ENCODE peak calls at places on chromosomes 5 and 9, in ten cellular contexts. I, H, O, G, V, T, X, F, C and L are unnamed samples.

GRCh38 chr9:16615451-16615850 is 255.0 kb downstream of the BNC2 start:
- DNase-seq in H (no peak), F (no peak), X (no peak), G (no peak), T (no peak), V (no peak), C (no peak), O (no peak), I (no peak), L (no peak)

GRCh38 chr9:109973336-109973735 is 193.3 kb downstream of the PALM2AKAP2 start:
- DNase-seq in T (no peak), F (no peak), C (no peak), X (peak; percentile 22), O (no peak), V (no peak), G (no peak), H (no peak), I (no peak), L (no peak)

GRCh38 chr5:172150514-172151425 is 37.3 kb downstream of the STK10 start:
- DNase-seq in G (no peak), X (no peak), V (no peak), F (peak; percentile 42), H (no peak), T (no peak), C (peak; percentile 52), O (no peak), I (peak; percentile 80), L (no peak)

GRCh38 chr5:140295414-140295813 is 7.5 kb downstream of the PFDN1 start:
- DNase-seq in V (peak; percentile 98), T (peak; percentile 98), F (peak; percentile 93), G (no peak), C (no peak), O (peak; percentile 90), X (no peak), I (no peak), H (no peak), L (peak; percentile 85)

GRCh38 chr5:28014779-28015178 is 976.4 kb upstream of the CDH9 start:
- DNase-seq in G (no peak), O (no peak), X (peak; percentile 69), V (no peak), F (peak; percentile 6), H (no peak), C (no peak), T (peak; percentile 29), I (no peak), L (no peak)

GRCh38 chr9:137313956-137314560 is 12.0 kb upstream of the NRARP start:
- DNase-seq in V (no peak), I (peak; percentile 50), X (peak; percentile 63), T (no peak), H (no peak), G (no peak), O (no peak), C (no peak), F (no peak), L (no peak)

GRCh38 chr5:126801992-126802294 is 25.0 kb downstream of the LMNB1 start:
- DNase-seq in H (peak; percentile 12), O (no peak), T (peak; percentile 78), V (no peak), X (no peak), F (peak; percentile 69), G (no peak), I (no peak), C (no peak), L (peak; percentile 22)

GRCh38 chr5:149063017-149063687 is at the start of gene SH3TC2:
- DNase-seq in C (peak; percentile 74), X (peak; percentile 94), O (no peak), H (no peak), T (peak; percentile 68), I (peak; percentile 72), F (no peak), G (no peak), V (peak; percentile 32), L (no peak)

GRCh38 chr9:137083418-137084004 is 3.3 kb upstream of the MAN1B1 start:
- DNase-seq in F (peak; percentile 97), C (no peak), G (peak; percentile 67), O (peak; percentile 91), H (peak; percentile 73), T (peak; percentile 93), I (peak; percentile 70), V (peak; percentile 92), X (peak; percentile 80), L (peak; percentile 89)

GRCh38 chr5:137453476-137454080 is 45.5 kb downstream of the SPOCK1 start:
- DNase-seq in H (no peak), T (peak; percentile 81), X (peak; percentile 57), G (no peak), O (peak; percentile 8), C (no peak), F (peak; percentile 69), V (peak; percentile 38), I (no peak), L (peak; percentile 35)

GRCh38 chr9:134396825-134397224 is 70.6 kb downstream of the RXRA start:
- DNase-seq in V (no peak), O (no peak), X (no peak), G (no peak), F (no peak), C (no peak), H (no peak), I (peak; percentile 81), T (peak; percentile 20), L (no peak)

GRCh38 chr5:128441165-128441564 is 96.9 kb downstream of the FBN2 start:
- DNase-seq in O (no peak), F (no peak), H (no peak), I (no peak), C (no peak), V (no peak), G (no peak), T (no peak), X (no peak), L (no peak)

GRCh38 chr9:128098936-128099931 is 28.3 kb downstream of the PTGES2 start:
- DNase-seq in F (peak; percentile 28), G (no peak), H (no peak), O (no peak), T (peak; percentile 39), X (no peak), V (no peak), C (no peak), I (peak; percentile 55), L (no peak)

GRCh38 chr5:95281211-95281610 is 3.7 kb downstream of the MCTP1 start:
- DNase-seq in V (peak; percentile 12), F (no peak), T (no peak), G (no peak), O (no peak), C (no peak), I (no peak), X (peak; percentile 82), H (no peak), L (no peak)

DNA sequence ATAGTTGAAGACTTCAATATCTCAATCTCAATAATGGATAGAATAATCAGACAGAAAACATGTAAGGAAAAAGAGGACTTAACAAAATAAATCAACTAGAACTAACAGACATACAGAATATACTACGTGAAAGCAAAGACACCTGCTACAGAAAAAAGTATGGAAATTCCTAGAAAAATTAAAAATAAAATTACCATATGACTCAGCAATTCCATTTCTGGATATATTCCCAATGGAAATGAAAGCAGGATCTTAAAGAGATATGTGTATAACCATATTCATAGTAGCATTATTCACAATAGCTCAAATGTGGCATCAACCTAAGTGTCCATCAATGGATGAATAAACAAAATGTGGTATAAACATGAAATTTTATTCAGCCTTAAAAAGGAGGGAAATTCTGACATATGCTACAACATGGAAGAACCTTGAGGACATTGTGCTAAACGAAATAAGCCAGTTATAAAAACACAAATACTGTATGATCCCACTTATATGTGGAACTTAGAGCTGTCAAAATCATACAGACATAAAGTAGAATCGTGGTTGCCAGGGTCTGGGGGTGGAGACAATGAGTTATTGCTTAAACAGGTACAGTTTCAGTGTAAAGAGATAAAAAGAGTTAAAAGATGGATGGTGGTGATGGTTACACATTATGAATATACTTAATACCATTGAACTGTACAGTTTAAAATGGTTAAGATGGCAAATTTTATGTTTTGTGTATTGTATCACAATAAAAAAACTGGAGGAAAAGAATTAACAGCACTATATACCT is 6.9 kb downstream of the PLAA start:
- DNase-seq in O (no peak), X (no peak), I (no peak), V (no peak), G (no peak), C (no peak), H (no peak), F (no peak), T (no peak), L (no peak)
- H3K4me3 ChIP-seq in O (no peak overlapping the region), X (no peak overlapping the region), I (no peak overlapping the region), V (no peak overlapping the region), G (no peak overlapping the region), C (no peak overlapping the region), H (no peak overlapping the region), F (no peak overlapping the region), T (no peak overlapping the region), L (no peak overlapping the region)

DNA sequence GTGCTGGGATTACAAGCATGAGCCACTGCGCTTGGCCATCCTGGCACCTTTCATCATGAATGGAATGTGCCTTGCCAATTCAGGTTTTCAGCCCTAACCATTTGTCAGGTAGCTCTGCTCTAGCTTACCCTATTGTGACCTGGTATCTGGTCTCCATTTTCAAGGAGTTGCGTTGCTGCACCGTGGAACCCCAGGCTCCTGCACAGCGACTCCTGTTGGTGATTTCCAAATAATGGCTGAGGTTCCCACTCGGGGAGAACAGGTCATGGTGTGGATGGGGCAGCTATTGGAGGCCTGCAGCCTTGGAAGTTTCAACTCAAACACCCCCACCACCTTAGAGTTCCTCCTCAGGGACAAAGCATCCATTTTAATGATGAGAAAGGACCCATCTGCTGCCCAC is 18.7 kb upstream of the CTSV start:
- DNase-seq in I (no peak), O (no peak), H (no peak), C (no peak), G (no peak), F (no peak), X (no peak), T (no peak), V (no peak), L (no peak)
- TF ChIP-seq CTCF in I (no peak), O (no peak), H (no peak), C (no peak), G (no peak), F (no peak), X (peak; percentile 33), T (no peak), V (no peak), L (no peak)

GRCh38 chr9:38621434-38622082 is 1.2 kb upstream of the ANKRD18A start:
- DNase-seq in C (peak; percentile 17), I (peak; percentile 60), T (no peak), O (no peak), V (no peak), X (peak; percentile 81), H (no peak), F (no peak), G (no peak), L (no peak)
- H3K4me3 ChIP-seq in C (peak overlapping the region; percentile 44), I (no peak overlapping the region), T (no peak overlapping the region), O (no peak overlapping the region), V (peak overlapping the region; percentile 44), X (peak overlapping the region; percentile 80), H (peak overlapping the region; percentile 56), F (no peak overlapping the region), G (no peak overlapping the region), L (no peak overlapping the region)

GRCh38 chr5:7947301-7947700 is 78.4 kb downstream of the MTRR start:
- DNase-seq in O (no peak), I (no peak), V (no peak), H (no peak), G (no peak), F (no peak), T (no peak), X (no peak), C (no peak), L (no peak)

DNA sequence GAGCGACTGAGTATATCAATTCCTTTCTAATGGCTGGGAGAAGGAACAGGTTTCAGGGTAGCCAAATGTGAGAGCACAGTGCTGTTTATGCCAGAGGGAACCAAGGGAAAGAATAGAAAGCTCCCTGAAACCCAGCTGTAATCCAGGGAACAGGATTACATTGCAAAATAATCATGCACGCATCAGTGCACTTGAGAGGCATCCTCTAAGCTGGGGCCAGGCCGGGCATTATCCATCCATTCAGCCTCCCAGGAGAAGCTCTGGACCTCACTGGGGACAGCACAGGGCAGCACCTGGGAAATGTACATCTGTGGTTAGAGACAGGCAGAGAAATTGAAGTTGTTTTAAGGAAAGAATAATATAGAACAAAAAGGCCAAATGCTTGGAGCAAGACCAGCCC is 72.7 kb downstream of the MTRR start:
- DNase-seq in G (no peak), C (no peak), T (no peak), F (no peak), V (no peak), X (no peak), O (no peak), I (no peak), H (no peak), L (no peak)
- TF ChIP-seq CTCF in G (no peak), C (no peak), T (no peak), F (no peak), V (no peak), X (no peak), O (no peak), I (no peak), H (no peak), L (no peak)